ENCODE peak calls at places on chromosomes 7 and 10, in six cellular contexts. Y, U, H, D, P and C are unnamed samples. For H3K9me2, the result is how much of the 10 kb centered on the place peaks cover.

GRCh38 chr7:116356979-116357378 is 142.6 kb upstream of the CAV2 start:
- DNase-seq in Y (no peak), D (no peak), P (no peak), U (no peak), H (no peak), C (no peak)

GRCh38 chr7:75943864-75944263 is 28.9 kb downstream of the POR start:
- DNase-seq in H (peak), Y (peak), D (peak), U (no peak), P (no peak), C (no peak)

GRCh38 chr7:28155964-28156363 is 24.6 kb downstream of the JAZF1 start:
- DNase-seq in Y (no peak), H (peak), U (no peak), P (no peak), D (peak), C (no peak)

GRCh38 chr7:87111877-87112276 is 40.4 kb upstream of the DMTF1 start:
- DNase-seq in D (no peak), H (no peak), Y (no peak), P (no peak), U (no peak), C (no peak)

GRCh38 chr7:127907638-127908040 is 123.6 kb downstream of the LRRC4 start:
- DNase-seq in H (no peak), U (no peak), D (peak), Y (no peak), P (no peak), C (no peak)

GRCh38 chr10:7027237-7027912 is 383.5 kb downstream of the SFMBT2 start:
- DNase-seq in U (no peak), H (no peak), Y (no peak), D (no peak), P (peak), C (no peak)

GRCh38 chr10:132498562-132499366 is 38.8 kb upstream of the INPP5A start:
- DNase-seq in P (no peak), U (no peak), D (no peak), H (no peak), Y (no peak), C (no peak)

GRCh38 chr10:60114765-60115586 is 208.6 kb upstream of the CCDC6 start:
- DNase-seq in Y (peak), U (peak), P (peak), H (peak), D (peak), C (peak)

GRCh38 chr7:22667562-22668239 is 59.3 kb upstream of the IL6 start:
- DNase-seq in Y (peak), U (no peak), P (no peak), H (peak), D (peak), C (no peak)

GRCh38 chr7:16915405-16915804 is 33.6 kb upstream of the AGR3 start:
- DNase-seq in H (peak), P (no peak), U (no peak), Y (peak), D (peak), C (no peak)

GRCh38 chr7:99096124-99096887 is 47.6 kb downstream of the SMURF1 start:
- DNase-seq in Y (no peak), H (no peak), P (no peak), D (no peak), U (peak), C (no peak)

GRCh38 chr10:113030453-113030852 is 80.4 kb downstream of the TCF7L2 start:
- DNase-seq in Y (no peak), D (no peak), H (peak), U (no peak), P (no peak), C (no peak)

GRCh38 chr10:26449726-26450125 is 11.6 kb downstream of the APBB1IP start:
- DNase-seq in Y (no peak), U (no peak), D (no peak), H (no peak), P (no peak), C (no peak)

GRCh38 chr10:26454891-26455290 is 16.8 kb downstream of the APBB1IP start:
- DNase-seq in D (no peak), P (no peak), H (no peak), Y (no peak), U (no peak), C (peak)

GRCh38 chr10:26453850-26454249 is 15.7 kb downstream of the APBB1IP start:
- DNase-seq in P (no peak), D (no peak), H (no peak), U (no peak), Y (no peak), C (no peak)

GRCh38 chr10:26448706-26449435 is 10.7 kb downstream of the APBB1IP start:
- DNase-seq in P (no peak), H (no peak), Y (no peak), D (peak), U (peak), C (peak)

GRCh38 chr10:26451903-26452302 is 13.8 kb downstream of the APBB1IP start:
- DNase-seq in D (no peak), P (no peak), U (no peak), Y (no peak), H (no peak), C (no peak)
- H3K9ac ChIP-seq in D (no peak), P (no peak), U (no peak), Y (no peak), H (no peak), C (no peak)

DNA sequence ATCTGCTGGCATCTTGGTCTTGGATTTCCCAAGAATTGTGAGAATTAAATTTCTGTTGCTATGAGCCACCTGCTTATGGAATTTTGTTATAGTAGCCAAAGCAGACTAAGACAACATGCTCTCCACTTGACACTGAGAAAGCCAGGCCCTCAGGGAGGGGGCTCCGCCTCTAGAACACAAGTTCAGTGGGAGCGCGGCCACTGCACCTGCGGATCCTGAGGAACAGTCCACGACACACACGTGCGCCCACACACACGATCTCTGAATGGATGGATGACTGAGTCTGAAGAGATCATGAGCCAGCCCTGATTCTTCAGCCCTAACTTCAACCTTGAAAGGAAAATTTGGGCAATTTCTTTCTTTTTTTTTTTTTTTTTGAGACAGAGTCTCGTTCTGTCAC is 73.6 kb downstream of the CTBP2 start:
- DNase-seq in D (no peak), H (no peak), P (no peak), Y (no peak), U (no peak), C (no peak)
- H3K4me3 ChIP-seq in D (no peak), H (no peak), P (no peak), Y (no peak), U (no peak), C (no peak)

GRCh38 chr7:131897790-131898165 is 341.4 kb upstream of the PODXL start:
- DNase-seq in H (no peak), Y (no peak), U (no peak), D (no peak), P (no peak), C (no peak)
- H3K9me2 ChIP-seq in H (under half), Y (under half), U (under half), D (under half), P (under half), C (under half)

GRCh38 chr7:25167262-25167843 is 42.3 kb upstream of the CYCS start:
- DNase-seq in U (no peak), Y (no peak), H (no peak), D (no peak), P (no peak), C (no peak)
- H3K9ac ChIP-seq in U (no peak), Y (no peak), H (no peak), D (no peak), P (no peak), C (no peak)

GRCh38 chr7:156518466-156518865 is 122.1 kb upstream of the RNF32 start:
- DNase-seq in P (no peak), D (no peak), Y (no peak), H (no peak), U (no peak), C (no peak)

GRCh38 chr7:156519070-156519469 is 121.5 kb upstream of the RNF32 start:
- DNase-seq in D (no peak), H (no peak), P (no peak), Y (no peak), U (no peak), C (no peak)

GRCh38 chr7:156514851-156515250 is 125.7 kb upstream of the RNF32 start:
- DNase-seq in H (no peak), U (no peak), D (no peak), Y (no peak), P (no peak), C (no peak)

GRCh38 chr7:156516791-156517378 is 123.7 kb upstream of the RNF32 start:
- DNase-seq in Y (no peak), P (no peak), H (no peak), D (no peak), U (no peak), C (no peak)

GRCh38 chr7:156515911-156516790 is 124.4 kb upstream of the RNF32 start:
- DNase-seq in D (no peak), H (no peak), U (no peak), Y (no peak), P (no peak), C (no peak)
- H3K4me3 ChIP-seq in D (no peak), H (no peak), U (no peak), Y (no peak), P (no peak), C (no peak)

GRCh38 chr7:54712777-54713176 is 46.2 kb downstream of the SEC61G start:
- DNase-seq in P (no peak), H (no peak), D (no peak), Y (no peak), U (no peak), C (no peak)
- H3K9me2 ChIP-seq in P (under half), H (under half), D (under half), Y (under half), U (under half), C (under half)

GRCh38 chr7:143887078-143887477 is 14.9 kb downstream of the TCAF1 start:
- DNase-seq in H (no peak), D (no peak), Y (no peak), P (no peak), U (no peak), C (no peak)

GRCh38 chr7:143889068-143889467 is 12.9 kb downstream of the TCAF1 start:
- DNase-seq in P (no peak), D (no peak), Y (no peak), H (no peak), U (no peak), C (no peak)

GRCh38 chr7:143892527-143893300 is 9.3 kb downstream of the TCAF1 start:
- DNase-seq in P (no peak), U (peak), D (peak), H (peak), Y (peak), C (peak)

GRCh38 chr7:143891457-143891856 is 10.5 kb downstream of the TCAF1 start:
- DNase-seq in H (no peak), P (no peak), D (no peak), U (no peak), Y (no peak), C (no peak)

GRCh38 chr7:143890558-143890957 is 11.4 kb downstream of the TCAF1 start:
- DNase-seq in D (no peak), H (no peak), U (no peak), Y (no peak), P (no peak), C (no peak)
- H3K9ac ChIP-seq in D (no peak), H (no peak), U (no peak), Y (no peak), P (no peak), C (no peak)

GRCh38 chr7:107594961-107595737 is 15.1 kb downstream of the BCAP29 start:
- DNase-seq in U (no peak), D (peak), P (no peak), Y (no peak), H (peak), C (no peak)
- H3K4me3 ChIP-seq in U (no peak), D (no peak), P (no peak), Y (no peak), H (peak), C (no peak)

GRCh38 chr7:131898418-131898817 is 342.0 kb upstream of the PODXL start:
- DNase-seq in H (peak), U (no peak), D (peak), Y (no peak), P (no peak), C (no peak)
- H3K9me2 ChIP-seq in H (under half), U (under half), D (under half), Y (under half), P (under half), C (under half)

DNA sequence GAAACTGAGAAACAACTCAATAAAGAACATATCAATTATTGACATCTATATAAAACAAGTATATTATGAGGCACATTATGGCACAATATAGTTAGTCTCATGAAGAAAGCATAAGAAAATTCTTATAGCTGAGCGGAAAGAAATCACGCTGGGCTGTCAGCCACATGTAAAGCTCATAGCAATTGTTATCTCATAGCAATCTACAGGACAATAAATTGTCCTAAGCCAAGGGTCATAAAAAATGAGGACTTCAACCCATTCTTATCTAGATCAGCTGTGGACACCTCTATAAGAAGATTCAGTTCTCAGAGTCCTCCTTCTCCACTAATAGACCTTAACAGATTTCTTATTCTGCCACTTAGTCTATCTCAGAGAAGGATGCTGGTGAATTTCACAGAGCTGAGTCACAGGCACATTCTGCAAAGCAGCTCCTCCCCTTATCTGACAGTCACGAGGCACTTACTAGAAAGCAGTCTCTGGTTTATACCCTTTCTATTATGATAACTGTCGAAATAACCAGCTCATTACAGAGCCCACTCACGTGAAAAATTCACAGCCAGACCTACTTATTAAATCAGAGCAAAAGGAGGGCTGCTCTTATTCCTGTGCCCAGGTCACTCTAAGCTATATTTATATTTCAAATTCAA is 185.3 kb upstream of the PCLO start:
- DNase-seq in Y (no peak), P (peak), D (peak), U (no peak), H (peak), C (no peak)
- H3K9ac ChIP-seq in Y (no peak), P (no peak), D (no peak), U (no peak), H (no peak), C (no peak)